ENCODE peak calls at places on chromosomes 5 and 9, in six cellular contexts. J is GM12892, I is T-helper 17 cell, Z is HAP-1, V is cardiac fibroblast, E is PC-3. A is an unnamed sample.

GRCh38 chr5:3789519-3790193 is 194.0 kb downstream of the IRX1 start:
- DNase-seq in J (no peak), I (no peak), Z (no peak), V (no peak), E (no peak), A (no peak)

GRCh38 chr9:89519393-89519805 is 21.5 kb upstream of the SEMA4D start:
- DNase-seq in J (no peak), I (no peak), Z (no peak), V (peak), E (peak), A (no peak)

GRCh38 chr5:6466975-6467567 is 18.4 kb downstream of the UBE2QL1 start:
- DNase-seq in J (no peak), I (no peak), Z (no peak), V (no peak), E (no peak), A (no peak)

GRCh38 chr9:36827593-36827992 is 206.5 kb downstream of the PAX5 start:
- DNase-seq in J (no peak), I (no peak), Z (no peak), V (no peak), E (no peak), A (no peak)

GRCh38 chr5:124193371-124193789 is 553.1 kb downstream of the ZNF608 start:
- DNase-seq in J (no peak), I (no peak), Z (no peak), V (peak), E (peak), A (no peak)

GRCh38 chr5:41966706-41967105 is 41.6 kb downstream of the FBXO4 start:
- DNase-seq in J (no peak), I (no peak), Z (no peak), V (no peak), E (no peak), A (no peak)

GRCh38 chr5:174483411-174483810 is 241.0 kb upstream of the MSX2 start:
- DNase-seq in J (no peak), I (no peak), Z (no peak), V (no peak), E (no peak), A (no peak)

GRCh38 chr5:176639981-176640380 is 7.3 kb upstream of the TSPAN17 start:
- DNase-seq in J (no peak), I (no peak), Z (no peak), V (peak), E (no peak), A (peak)

GRCh38 chr5:16856531-16856930 is 79.6 kb downstream of the MYO10 start:
- DNase-seq in J (no peak), I (no peak), Z (no peak), V (no peak), E (peak), A (no peak)

GRCh38 chr5:91339053-91339710 is 43.9 kb downstream of the ARRDC3 start:
- DNase-seq in J (no peak), I (no peak), Z (peak), V (peak), E (no peak), A (no peak)

GRCh38 chr5:39100851-39101396 is 26.7 kb upstream of the RICTOR start:
- DNase-seq in J (no peak), I (no peak), Z (no peak), V (peak), E (peak), A (no peak)

GRCh38 chr5:77590347-77590746 is 48.2 kb downstream of the OTP start:
- DNase-seq in J (no peak), I (no peak), Z (no peak), V (no peak), E (no peak), A (no peak)

GRCh38 chr9:107487521-107488399 is 1.8 kb downstream of the KLF4 start:
- DNase-seq in J (no peak), I (no peak), Z (peak), V (peak), E (peak), A (peak)

GRCh38 chr9:71812385-71812784 is 44.1 kb upstream of the CEMIP2 start:
- DNase-seq in J (no peak), I (no peak), Z (no peak), V (peak), E (no peak), A (peak)

GRCh38 chr5:123132330-123132729 is 43.3 kb downstream of the PRDM6 start:
- DNase-seq in J (no peak), I (no peak), Z (no peak), V (peak), E (no peak), A (no peak)

GRCh38 chr9:130114741-130115140 is 57.5 kb upstream of the NCS1 start:
- DNase-seq in J (no peak), I (no peak), Z (no peak), V (no peak), E (no peak), A (no peak)

GRCh38 chr5:61264273-61264661 is 67.8 kb upstream of the ZSWIM6 start:
- DNase-seq in J (no peak), I (no peak), Z (no peak), V (no peak), E (no peak), A (no peak)

GRCh38 chr9:127776195-127776918 is 2.1 kb downstream of the SH2D3C start:
- DNase-seq in J (peak), I (peak), Z (peak), V (no peak), E (no peak), A (no peak)

A was measured in right cardiac atrium.